ENCODE peak calls at places on chromosomes 2 and 18, in six cellular contexts. H, V, K, Z, U and Y are unnamed samples.

GRCh38 chr2:172722481-172722880 is 13.2 kb upstream of the RAPGEF4 start:
- DNase-seq in Z (no peak), U (no peak), V (no peak), K (no peak), H (no peak), Y (peak)

GRCh38 chr2:224449212-224450147 is 47.6 kb upstream of the FAM124B start:
- DNase-seq in U (no peak), H (peak), K (no peak), Z (peak), V (peak), Y (peak)

GRCh38 chr2:40240067-40240466 is 211.8 kb downstream of the SLC8A1 start:
- DNase-seq in K (no peak), Z (peak), H (no peak), U (no peak), V (peak), Y (peak)

GRCh38 chr2:112833532-112833931 is 3.0 kb downstream of the IL1B start:
- DNase-seq in K (no peak), V (no peak), U (no peak), Z (no peak), H (no peak), Y (no peak)

GRCh38 chr2:122851972-122852531 is 1096.6 kb downstream of the TSN start:
- DNase-seq in V (no peak), H (no peak), U (no peak), K (no peak), Z (no peak), Y (peak)

GRCh38 chr2:96869281-96869823 is 528 bp downstream of the SEMA4C start:
- DNase-seq in K (no peak), V (peak), Z (peak), H (peak), U (peak), Y (peak)

GRCh38 chr2:230319211-230319862 is 7.7 kb upstream of the SP140L start:
- DNase-seq in V (no peak), U (no peak), K (peak), Z (no peak), H (no peak), Y (no peak)

GRCh38 chr2:72920317-72921087 is 3.2 kb downstream of the EMX1 start:
- DNase-seq in H (no peak), U (peak), Z (peak), V (peak), K (no peak), Y (no peak)

GRCh38 chr18:79588636-79589481 is 90.7 kb upstream of the CTDP1 start:
- DNase-seq in U (peak), H (no peak), K (no peak), V (peak), Z (peak), Y (peak)

GRCh38 chr18:50454379-50455005 is 79.6 kb downstream of the SKA1 start:
- DNase-seq in Z (no peak), V (no peak), U (peak), H (no peak), K (no peak), Y (no peak)

DNA sequence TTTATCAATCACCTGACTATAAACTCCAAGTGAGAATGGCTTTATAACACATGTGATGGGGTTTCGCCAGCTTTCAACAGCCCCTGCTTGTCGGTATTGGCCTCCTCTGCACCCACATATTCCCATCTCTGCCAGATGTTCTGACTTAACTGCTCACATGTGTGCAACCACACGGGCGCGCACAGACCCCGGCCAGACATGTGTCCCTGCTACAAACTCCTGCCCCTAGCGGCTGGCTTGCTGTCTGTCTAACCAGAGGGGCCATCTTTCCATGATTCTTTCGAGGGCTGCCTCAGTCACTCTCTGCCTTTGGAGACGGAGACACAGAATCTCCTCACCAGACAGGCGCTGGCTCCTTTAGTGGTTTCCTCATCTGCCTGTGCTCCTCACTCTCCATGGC is 15.3 kb downstream of the STON1 start:
- DNase-seq in H (no peak), V (no peak), Z (peak), K (no peak), U (peak), Y (no peak)
- H3K27ac ChIP-seq in H (no peak), V (no peak), Z (no peak), K (no peak), U (no peak), Y (no peak)

GRCh38 chr2:105143467-105144127 is 97.9 kb upstream of the GPR45 start:
- DNase-seq in K (no peak), Z (no peak), H (no peak), U (peak), V (peak), Y (no peak)
- TF ChIP-seq EZH2 in K (no peak), Z (peak), H (no peak), U (no peak), V (no peak), Y (peak)

GRCh38 chr18:13186687-13187086 is 31.9 kb upstream of the LDLRAD4 start:
- DNase-seq in U (no peak), K (no peak), V (no peak), H (no peak), Z (no peak), Y (no peak)

GRCh38 chr18:13187498-13187897 is 31.1 kb upstream of the LDLRAD4 start:
- DNase-seq in U (no peak), Z (no peak), H (no peak), K (no peak), V (no peak), Y (no peak)

GRCh38 chr18:13194239-13194638 is 24.3 kb upstream of the LDLRAD4 start:
- DNase-seq in K (no peak), U (no peak), H (no peak), Z (no peak), V (no peak), Y (no peak)

GRCh38 chr18:13192970-13193369 is 25.6 kb upstream of the LDLRAD4 start:
- DNase-seq in Z (no peak), U (no peak), H (no peak), K (no peak), V (no peak), Y (no peak)

GRCh38 chr18:13191779-13192178 is 26.8 kb upstream of the LDLRAD4 start:
- DNase-seq in K (no peak), Z (no peak), H (no peak), V (no peak), U (no peak), Y (no peak)
- H3K27ac ChIP-seq in K (no peak), Z (no peak), H (no peak), V (no peak), U (no peak), Y (no peak)

GRCh38 chr2:207327513-207327912 is 161.8 kb upstream of the KLF7 start:
- DNase-seq in V (no peak), U (no peak), K (no peak), H (no peak), Z (no peak), Y (no peak)

GRCh38 chr2:207332473-207333212 is 166.9 kb upstream of the KLF7 start:
- DNase-seq in K (no peak), Z (no peak), U (no peak), H (no peak), V (no peak), Y (no peak)

GRCh38 chr2:207330912-207331311 is 165.2 kb upstream of the KLF7 start:
- DNase-seq in U (no peak), K (peak), H (peak), Z (peak), V (peak), Y (peak)

GRCh38 chr2:207331674-207332073 is 165.9 kb upstream of the KLF7 start:
- DNase-seq in Z (no peak), H (no peak), U (no peak), K (no peak), V (no peak), Y (no peak)

DNA sequence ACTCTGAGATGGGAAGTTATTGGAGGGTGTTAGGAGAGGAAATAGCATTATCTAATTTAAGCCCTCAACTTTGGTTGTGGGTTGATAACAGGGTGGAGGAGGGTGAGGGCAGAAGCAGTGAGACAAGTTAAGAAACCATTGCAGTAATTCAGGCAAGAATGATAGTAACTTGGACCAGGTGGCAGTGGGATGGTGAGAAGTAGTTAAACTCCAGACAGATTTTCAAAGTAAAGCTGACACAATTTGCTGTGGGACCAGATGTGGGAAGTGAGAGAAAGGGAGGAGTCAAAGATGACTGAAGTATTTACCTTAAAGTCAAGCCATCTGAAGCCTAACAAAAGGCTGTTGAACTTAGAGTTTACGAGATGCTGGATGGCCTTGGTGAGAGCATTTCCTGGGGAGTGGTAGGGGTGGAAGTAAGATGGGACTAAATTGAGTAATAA is 163.2 kb upstream of the KLF7 start:
- DNase-seq in H (no peak), K (no peak), U (no peak), V (no peak), Z (no peak), Y (peak)
- TF ChIP-seq EZH2 in H (no peak), K (no peak), U (no peak), V (no peak), Z (no peak), Y (no peak)

GRCh38 chr2:48248251-48248933 is 281.6 kb upstream of the STON1 start:
- DNase-seq in H (peak), U (no peak), Z (peak), V (peak), K (peak), Y (peak)
- H3K27ac ChIP-seq in H (no peak), U (no peak), Z (peak), V (no peak), K (peak), Y (peak)

GRCh38 chr2:176096986-176097819 is 2.4 kb upstream of the HOXD12 start:
- DNase-seq in U (peak), H (peak), Z (peak), K (no peak), V (peak), Y (peak)

GRCh38 chr2:176095421-176095820 is 2.9 kb downstream of the HOXD13 start:
- DNase-seq in Z (no peak), V (no peak), H (no peak), K (no peak), U (no peak), Y (no peak)

GRCh38 chr2:176097820-176098365 is 1.7 kb upstream of the HOXD12 start:
- DNase-seq in V (no peak), Z (no peak), U (no peak), H (no peak), K (no peak), Y (no peak)

GRCh38 chr2:176094307-176094706 is 1.8 kb downstream of the HOXD13 start:
- DNase-seq in V (no peak), U (no peak), H (no peak), Z (no peak), K (no peak), Y (no peak)

DNA sequence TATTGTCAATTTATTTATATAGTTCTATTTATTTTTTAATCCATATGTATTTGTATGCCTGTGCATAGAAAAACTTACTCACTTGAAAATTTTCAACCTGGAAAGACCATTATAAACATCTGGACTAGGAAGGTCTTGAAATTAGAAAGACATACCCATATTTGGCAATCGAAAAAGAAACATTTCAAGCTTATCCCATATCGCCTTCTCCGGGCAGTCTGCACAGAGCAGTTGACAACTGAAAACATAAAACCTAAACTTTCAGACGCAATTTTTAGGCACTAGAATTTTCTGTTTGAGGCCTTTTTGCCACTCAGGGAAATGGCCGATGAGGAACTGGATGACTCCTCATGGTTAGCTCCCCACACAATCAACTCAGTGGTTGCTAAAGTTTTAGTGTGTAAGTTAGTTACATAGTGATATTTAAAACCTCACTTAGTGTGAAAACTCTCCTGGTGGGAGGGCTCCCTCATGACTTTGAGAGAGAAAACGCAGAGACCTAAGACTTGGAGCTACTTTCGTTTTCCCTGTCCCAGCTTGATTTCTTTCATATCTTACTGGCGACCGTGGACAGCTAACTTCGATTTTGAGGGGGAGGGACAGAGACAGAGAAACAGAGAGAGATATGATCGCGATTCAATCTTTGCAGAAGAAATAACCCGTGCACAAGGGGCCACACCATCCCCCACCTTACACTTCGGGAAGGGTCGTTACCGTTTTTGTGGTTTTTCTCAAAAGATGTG is 3.2 kb upstream of the HOXD12 start:
- DNase-seq in H (no peak), U (no peak), K (no peak), V (peak), Z (peak), Y (peak)
- TF ChIP-seq EZH2 in H (no peak), U (peak), K (no peak), V (no peak), Z (no peak), Y (no peak)

GRCh38 chr2:160375037-160375436 is 118.6 kb downstream of the RBMS1 start:
- DNase-seq in V (no peak), K (no peak), H (no peak), Z (peak), U (no peak), Y (no peak)
- H3K27ac ChIP-seq in V (peak), K (no peak), H (no peak), Z (peak), U (no peak), Y (no peak)

GRCh38 chr2:1028846-1029245 is 78.2 kb downstream of the SNTG2 start:
- DNase-seq in U (no peak), K (no peak), H (no peak), V (no peak), Z (no peak), Y (no peak)
- TF ChIP-seq EZH2 in U (no peak), K (no peak), H (no peak), V (no peak), Z (no peak), Y (no peak)